ENCODE peak calls at places on chromosomes 7 and 10, in four cellular contexts. S is PC-3; A is CD8-positive, alpha-beta memory T cell; Y is GM23248. L is an unnamed sample. For H3K4me1 and H3K27me3, the result is how much of the 10 kb centered on the place peaks cover.

GRCh38 chr10:104183682-104184081 is 48.5 kb downstream of the CFAP43 start:
- DNase-seq in S (no peak), A (no peak), Y (no peak), L (no peak)

GRCh38 chr7:2038876-2039728 is 193.6 kb downstream of the MAD1L1 start:
- DNase-seq in S (peak), A (no peak), Y (no peak), L (no peak)

GRCh38 chr7:144869072-144869471 is 33.2 kb upstream of the TPK1 start:
- DNase-seq in S (no peak), A (no peak), Y (no peak), L (no peak)

GRCh38 chr7:155205368-155206285 is 92.1 kb upstream of the INSIG1 start:
- DNase-seq in S (peak), A (peak), Y (peak), L (peak)

GRCh38 chr7:139246905-139247304 is 15.9 kb downstream of the UBN2 start:
- DNase-seq in S (no peak), A (no peak), Y (peak), L (no peak)

GRCh38 chr10:132481690-132482089 is 55.9 kb upstream of the INPP5A start:
- DNase-seq in S (no peak), A (no peak), Y (no peak), L (no peak)

GRCh38 chr10:74928742-74929191 is 102.4 kb downstream of the KAT6B start:
- DNase-seq in S (no peak), A (no peak), Y (peak), L (no peak)

GRCh38 chr10:86053675-86054074 is 312.9 kb downstream of the GRID1 start:
- DNase-seq in S (no peak), A (no peak), Y (no peak), L (no peak)

GRCh38 chr10:15571570-15571969 is 148.2 kb downstream of the ITGA8 start:
- DNase-seq in S (no peak), A (no peak), Y (peak), L (peak)

GRCh38 chr7:100678291-100678984 is 4.9 kb downstream of the GNB2 start:
- DNase-seq in S (no peak), A (no peak), Y (no peak), L (no peak)

GRCh38 chr7:5035276-5035675 is 10.4 kb upstream of the RBAK start:
- DNase-seq in S (no peak), A (no peak), Y (no peak), L (no peak)

GRCh38 chr7:51949726-51950644 is 633.4 kb upstream of the COBL start:
- DNase-seq in S (no peak), A (no peak), Y (no peak), L (peak)

GRCh38 chr10:34526758-34527730 is 288.1 kb downstream of the PARD3 start:
- DNase-seq in S (peak), A (no peak), Y (peak), L (peak)

GRCh38 chr7:1669954-1670893 is at the start of gene ELFN1:
- DNase-seq in S (no peak), A (no peak), Y (peak), L (peak)

GRCh38 chr7:148260605-148261004 is 330.0 kb upstream of the C7orf33 start:
- DNase-seq in S (no peak), A (no peak), Y (no peak), L (no peak)

GRCh38 chr10:78109210-78109609 is 75.5 kb downstream of the RPS24 start:
- DNase-seq in S (no peak), A (no peak), Y (no peak), L (no peak)

GRCh38 chr7:80721880-80722595 is 83.6 kb downstream of the CD36 start:
- DNase-seq in S (peak), A (no peak), Y (peak), L (no peak)

GRCh38 chr10:67763499-67764011 is 67.6 kb upstream of the CTNNA3 start:
- DNase-seq in S (peak), A (peak), Y (peak), L (no peak)

GRCh38 chr7:1663857-1664651 is 6.0 kb upstream of the ELFN1 start:
- DNase-seq in S (no peak), A (no peak), Y (no peak), L (peak)

GRCh38 chr10:47420305-47421056 is 36.4 kb upstream of the ZNF488 start:
- DNase-seq in S (no peak), A (no peak), Y (no peak), L (no peak)

GRCh38 chr10:51860257-51860656 is 160.9 kb upstream of the CSTF2T start:
- DNase-seq in S (peak), A (no peak), Y (peak), L (no peak)

GRCh38 chr7:149414745-149415390 is 46.0 kb downstream of the ZNF777 start:
- DNase-seq in S (no peak), A (no peak), Y (peak), L (no peak)

GRCh38 chr7:23277359-23277989 is 21.7 kb upstream of the MALSU1 start:
- DNase-seq in S (peak), A (no peak), Y (peak), L (peak)

GRCh38 chr7:2894118-2894940 is 50.2 kb upstream of the GNA12 start:
- DNase-seq in S (no peak), A (peak), Y (no peak), L (no peak)

GRCh38 chr10:58590152-58590551 is 77.5 kb downstream of the BICC1 start:
- DNase-seq in S (peak), A (no peak), Y (peak), L (no peak)

GRCh38 chr10:113026679-113027078 is 76.6 kb downstream of the TCF7L2 start:
- DNase-seq in S (no peak), A (no peak), Y (peak), L (no peak)

GRCh38 chr10:23293145-23293724 is 51.4 kb downstream of the C10orf67 start:
- DNase-seq in S (peak), A (no peak), Y (peak), L (peak)

GRCh38 chr7:49324707-49325106 is 400.4 kb downstream of the CDC14C start:
- DNase-seq in S (peak), A (no peak), Y (no peak), L (no peak)

GRCh38 chr7:27661776-27662489 is 750 bp downstream of the HIBADH start:
- DNase-seq in S (no peak), A (peak), Y (peak), L (no peak)

GRCh38 chr7:27147211-27148030 is at the start of gene HOXA6:
- DNase-seq in S (peak), A (no peak), Y (peak), L (no peak)

GRCh38 chr10:3729397-3729796 is 55.6 kb downstream of the KLF6 start:
- DNase-seq in S (peak), A (no peak), Y (peak), L (no peak)

GRCh38 chr7:18798018-18798906 is 302.7 kb downstream of the HDAC9 start:
- DNase-seq in S (no peak), A (no peak), Y (no peak), L (peak)

GRCh38 chr7:1679326-1679965 is 9.4 kb downstream of the ELFN1 start:
- DNase-seq in S (no peak), A (no peak), Y (no peak), L (no peak)

GRCh38 chr10:29998142-29998808 is 61.1 kb downstream of the JCAD start:
- DNase-seq in S (peak), A (peak), Y (peak), L (peak)

GRCh38 chr10:7872041-7872442 is 53.7 kb downstream of the TAF3 start:
- DNase-seq in S (peak), A (no peak), Y (peak), L (peak)

GRCh38 chr7:98687331-98687863 is 70.3 kb downstream of the NPTX2 start:
- DNase-seq in S (no peak), A (no peak), Y (no peak), L (peak)

GRCh38 chr10:9081253-9081652 is 1026.8 kb downstream of the GATA3 start:
- DNase-seq in S (peak), A (no peak), Y (no peak), L (no peak)

GRCh38 chr7:92925876-92926696 is 89.7 kb upstream of the CDK6 start:
- DNase-seq in S (no peak), A (no peak), Y (no peak), L (no peak)

DNA sequence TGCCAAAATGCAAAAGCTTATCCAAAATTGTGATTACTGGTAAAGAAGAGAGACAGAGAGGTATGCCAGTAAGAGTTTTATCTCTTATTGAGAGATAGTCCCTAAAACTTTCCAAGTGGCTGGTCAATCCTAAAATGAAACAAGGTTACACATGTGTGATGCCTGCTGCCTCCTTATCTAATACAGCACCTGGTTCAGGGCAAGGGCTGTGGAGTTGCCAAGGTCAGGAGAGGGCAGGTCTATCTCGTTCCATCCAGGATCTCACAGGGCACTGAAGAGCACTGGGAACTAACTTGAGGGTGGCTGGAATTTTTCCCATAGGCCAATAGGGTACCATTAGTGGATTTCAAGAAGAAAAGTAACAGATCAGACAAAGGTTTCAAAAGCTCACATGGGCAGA is 18.2 kb downstream of the VOPP1 start:
- DNase-seq in S (no peak), A (no peak), Y (no peak), L (no peak)
- H3K4me1 ChIP-seq in S (half or more), A (half or more), Y (under half), L (under half)

DNA sequence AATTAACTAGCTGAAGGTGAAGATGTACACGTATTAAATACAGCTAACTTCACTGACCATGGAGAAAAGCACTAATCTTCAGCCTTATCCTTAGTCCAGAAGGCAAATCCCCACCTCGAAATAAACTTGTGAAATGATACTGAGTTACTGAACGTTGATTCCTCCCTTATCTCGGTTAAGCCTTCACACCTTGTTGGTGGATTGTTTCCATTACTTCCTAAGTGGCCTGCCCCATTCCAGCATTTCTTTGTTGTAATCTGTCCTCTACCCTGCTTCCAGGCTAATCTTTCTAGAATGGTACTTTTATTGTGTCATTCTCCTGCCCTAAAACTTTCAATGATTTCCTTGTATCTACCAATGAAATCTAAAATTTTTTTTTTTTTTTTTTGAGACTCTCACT is 68.6 kb downstream of the BUB3 start:
- DNase-seq in S (no peak), A (no peak), Y (no peak), L (no peak)
- H3K27me3 ChIP-seq in S (under half), A (under half), Y (under half), L (under half)

DNA sequence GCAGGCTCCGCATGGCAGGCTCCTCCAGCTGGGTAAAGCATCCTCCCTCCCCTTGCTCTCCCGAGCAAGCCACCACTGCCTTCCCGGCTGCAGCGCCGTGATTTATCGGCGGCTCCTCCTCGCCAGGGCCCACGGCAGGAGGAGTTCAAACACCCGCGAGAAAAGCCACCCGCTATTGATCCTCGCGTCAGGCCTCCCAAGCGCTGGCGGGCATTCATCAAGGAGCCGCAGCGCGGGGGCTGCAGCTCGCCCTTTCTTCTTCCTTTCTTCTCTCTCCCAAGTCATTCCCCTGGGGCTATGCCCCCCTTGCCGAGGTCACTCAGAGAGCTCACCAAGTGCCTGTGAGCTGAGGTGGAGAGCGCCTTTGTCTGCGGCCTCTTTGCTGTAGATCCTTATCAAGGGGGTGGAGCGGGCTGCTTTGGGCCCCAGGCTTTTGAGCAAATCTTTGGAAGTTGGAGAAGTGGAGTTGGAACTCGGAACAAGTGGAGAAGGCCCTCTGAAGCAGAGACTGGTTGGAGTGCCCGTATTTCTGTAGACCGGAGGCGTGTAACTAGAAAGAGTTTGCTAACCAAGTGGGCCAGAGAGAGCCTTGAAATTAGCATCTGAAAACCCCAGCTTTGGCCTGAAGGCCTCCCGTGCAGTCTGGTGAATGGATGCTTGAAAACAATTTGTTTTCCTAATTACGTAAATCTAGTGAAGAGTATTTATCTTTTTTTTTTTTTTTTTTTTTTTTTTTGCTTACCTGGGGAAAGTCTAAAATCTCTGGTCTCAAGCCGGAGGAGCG is 107.1 kb upstream of the PPIF start:
- DNase-seq in S (no peak), A (no peak), Y (no peak), L (peak)
- H3K4me1 ChIP-seq in S (under half), A (under half), Y (under half), L (under half)

DNA sequence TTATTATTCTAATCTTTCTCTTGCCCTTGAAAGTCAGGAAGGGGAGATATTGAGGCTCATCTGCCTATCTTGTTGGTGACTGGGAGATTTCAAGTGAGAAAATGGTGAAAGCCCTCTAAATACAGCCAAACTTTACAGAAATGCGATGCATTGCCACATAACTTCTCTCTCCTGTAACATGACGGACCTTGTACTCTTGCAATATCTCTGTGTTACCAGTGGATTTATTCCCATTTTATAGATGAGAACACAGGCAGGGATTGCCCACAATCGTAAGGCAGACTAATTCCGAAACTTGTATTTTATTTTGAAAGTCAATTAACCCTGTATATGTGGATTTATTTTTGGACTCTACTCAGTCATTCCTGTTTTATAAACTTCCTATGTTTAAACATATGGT is 57.3 kb upstream of the MPP7 start:
- DNase-seq in S (no peak), A (no peak), Y (no peak), L (no peak)
- H3K27me3 ChIP-seq in S (under half), A (under half), Y (under half), L (under half)

GRCh38 chr7:137998250-137998649 is 3.6 kb downstream of the CREB3L2 start:
- DNase-seq in S (no peak), A (no peak), Y (no peak), L (no peak)
- H3K4me1 ChIP-seq in S (under half), A (under half), Y (under half), L (under half)

GRCh38 chr7:134086998-134087735 is 40.0 kb upstream of the LRGUK start:
- DNase-seq in S (no peak), A (no peak), Y (no peak), L (no peak)
- H3K27me3 ChIP-seq in S (under half), A (under half), Y (under half), L (under half)

GRCh38 chr10:6148908-6149307 is 53.8 kb upstream of the PFKFB3 start:
- DNase-seq in S (peak), A (no peak), Y (no peak), L (no peak)
- H3K4me1 ChIP-seq in S (under half), A (under half), Y (under half), L (under half)

GRCh38 chr7:33774762-33775523 is 130.4 kb upstream of the BMPER start:
- DNase-seq in S (peak), A (no peak), Y (peak), L (no peak)
- H3K27me3 ChIP-seq in S (under half), A (under half), Y (under half), L (under half)